ENCODE peak calls at places on chromosomes 7 and 10, in five cellular contexts. One of them, this sample, is unnamed.

GRCh38 chr7:32587431-32587948 is 92.2 kb downstream of the AVL9 start:
- DNase-seq in HFFc6: peak; percentile 69
- DNase-seq in neural crest cell: no peak
- DNase-seq in sigmoid colon: no peak
- DNase-seq in HFF-Myc: peak; percentile 59
- DNase-seq in this sample: no peak

GRCh38 chr7:3000566-3000965 is 43.1 kb downstream of the CARD11 start:
- DNase-seq in HFFc6: no peak
- DNase-seq in neural crest cell: no peak
- DNase-seq in sigmoid colon: peak; percentile 25
- DNase-seq in HFF-Myc: no peak
- DNase-seq in this sample: no peak

GRCh38 chr10:136465-136762 is 1.2 kb downstream of the ZMYND11 start:
- DNase-seq in HFFc6: no peak
- DNase-seq in neural crest cell: no peak
- DNase-seq in sigmoid colon: no peak
- DNase-seq in HFF-Myc: no peak
- DNase-seq in this sample: no peak

GRCh38 chr7:143367972-143368371 is 5.5 kb upstream of the FAM131B start:
- DNase-seq in HFFc6: peak; percentile 41
- DNase-seq in neural crest cell: no peak
- DNase-seq in sigmoid colon: peak; percentile 85
- DNase-seq in HFF-Myc: no peak
- DNase-seq in this sample: no peak

GRCh38 chr10:79488303-79488702 is 24.0 kb upstream of the EIF5AL1 start:
- DNase-seq in HFFc6: peak; percentile 87
- DNase-seq in neural crest cell: no peak
- DNase-seq in sigmoid colon: peak; percentile 93
- DNase-seq in HFF-Myc: peak; percentile 77
- DNase-seq in this sample: no peak

GRCh38 chr7:17311952-17312351 is 13.5 kb downstream of the AHR start:
- DNase-seq in HFFc6: no peak
- DNase-seq in neural crest cell: no peak
- DNase-seq in sigmoid colon: no peak
- DNase-seq in HFF-Myc: no peak
- DNase-seq in this sample: no peak

GRCh38 chr7:94206295-94206694 is 188.4 kb upstream of the COL1A2 start:
- DNase-seq in HFFc6: no peak
- DNase-seq in neural crest cell: no peak
- DNase-seq in sigmoid colon: no peak
- DNase-seq in HFF-Myc: no peak
- DNase-seq in this sample: no peak

GRCh38 chr10:97960269-97960869 is 70.1 kb downstream of the CRTAC1 start:
- DNase-seq in HFFc6: no peak
- DNase-seq in neural crest cell: no peak
- DNase-seq in sigmoid colon: no peak
- DNase-seq in HFF-Myc: no peak
- DNase-seq in this sample: no peak

GRCh38 chr7:25427721-25428120 is 199.4 kb upstream of the NPVF start:
- DNase-seq in HFFc6: no peak
- DNase-seq in neural crest cell: no peak
- DNase-seq in sigmoid colon: no peak
- DNase-seq in HFF-Myc: no peak
- DNase-seq in this sample: no peak

GRCh38 chr10:72425133-72425532 is 70.4 kb upstream of the DNAJB12 start:
- DNase-seq in HFFc6: no peak
- DNase-seq in neural crest cell: no peak
- DNase-seq in sigmoid colon: no peak
- DNase-seq in HFF-Myc: no peak
- DNase-seq in this sample: no peak

GRCh38 chr10:32379314-32379949 is 32.5 kb upstream of the EPC1 start:
- DNase-seq in HFFc6: peak; percentile 55
- DNase-seq in neural crest cell: no peak
- DNase-seq in sigmoid colon: no peak
- DNase-seq in HFF-Myc: peak; percentile 30
- DNase-seq in this sample: no peak

GRCh38 chr10:45420453-45421192 is 46.6 kb downstream of the ALOX5 start:
- DNase-seq in HFFc6: peak; percentile 9
- DNase-seq in neural crest cell: no peak
- DNase-seq in sigmoid colon: peak; percentile 89
- DNase-seq in HFF-Myc: peak; percentile 41
- DNase-seq in this sample: no peak

GRCh38 chr10:69801434-69802315 is at the start of gene COL13A1:
- DNase-seq in HFFc6: peak; percentile 60
- DNase-seq in neural crest cell: peak; percentile 46
- DNase-seq in sigmoid colon: no peak
- DNase-seq in HFF-Myc: peak; percentile 43
- DNase-seq in this sample: no peak

GRCh38 chr10:58152698-58153263 is 114.9 kb downstream of the IPMK start:
- DNase-seq in HFFc6: peak; percentile 54
- DNase-seq in neural crest cell: peak; percentile 47
- DNase-seq in sigmoid colon: no peak
- DNase-seq in HFF-Myc: peak; percentile 58
- DNase-seq in this sample: no peak

GRCh38 chr7:45874408-45875131 is 1.7 kb upstream of the CCDC201 start:
- DNase-seq in HFFc6: peak; percentile 89
- DNase-seq in neural crest cell: no peak
- DNase-seq in sigmoid colon: no peak
- DNase-seq in HFF-Myc: peak; percentile 29
- DNase-seq in this sample: no peak

GRCh38 chr10:27542812-27543211 is 38.7 kb downstream of the RAB18 start:
- DNase-seq in HFFc6: peak; percentile 49
- DNase-seq in neural crest cell: no peak
- DNase-seq in sigmoid colon: no peak
- DNase-seq in HFF-Myc: no peak
- DNase-seq in this sample: no peak

GRCh38 chr10:121532465-121532864 is 65.8 kb downstream of the FGFR2 start:
- DNase-seq in HFFc6: no peak
- DNase-seq in neural crest cell: no peak
- DNase-seq in sigmoid colon: no peak
- DNase-seq in HFF-Myc: no peak
- DNase-seq in this sample: no peak

GRCh38 chr7:140060788-140061606 is 1.8 kb downstream of the PARP12 start:
- DNase-seq in HFFc6: no peak
- DNase-seq in neural crest cell: no peak
- DNase-seq in sigmoid colon: peak; percentile 74
- DNase-seq in HFF-Myc: no peak
- DNase-seq in this sample: no peak

GRCh38 chr7:141402277-141402996 is 148.8 kb upstream of the AGK start:
- DNase-seq in HFFc6: no peak
- DNase-seq in neural crest cell: no peak
- DNase-seq in sigmoid colon: no peak
- DNase-seq in HFF-Myc: no peak
- DNase-seq in this sample: no peak

GRCh38 chr10:75367098-75367497 is 34.5 kb downstream of the ZNF503 start:
- DNase-seq in HFFc6: no peak
- DNase-seq in neural crest cell: no peak
- DNase-seq in sigmoid colon: no peak
- DNase-seq in HFF-Myc: no peak
- DNase-seq in this sample: no peak

GRCh38 chr10:31698169-31698890 is 230.3 kb downstream of the ARHGAP12 start:
- DNase-seq in HFFc6: peak; percentile 74
- DNase-seq in neural crest cell: no peak
- DNase-seq in sigmoid colon: peak; percentile 92
- DNase-seq in HFF-Myc: no peak
- DNase-seq in this sample: no peak

GRCh38 chr7:90455163-90456030 is 14.0 kb upstream of the PTTG1IP2 start:
- DNase-seq in HFFc6: peak; percentile 51
- DNase-seq in neural crest cell: no peak
- DNase-seq in sigmoid colon: no peak
- DNase-seq in HFF-Myc: peak; percentile 41
- DNase-seq in this sample: no peak

GRCh38 chr7:117808910-117809705 is 64.1 kb downstream of the CTTNBP2 start:
- DNase-seq in HFFc6: no peak
- DNase-seq in neural crest cell: no peak
- DNase-seq in sigmoid colon: no peak
- DNase-seq in HFF-Myc: no peak
- DNase-seq in this sample: no peak

GRCh38 chr7:43577485-43577951 is 5.4 kb upstream of the STK17A start:
- DNase-seq in HFFc6: no peak
- DNase-seq in neural crest cell: no peak
- DNase-seq in sigmoid colon: no peak
- DNase-seq in HFF-Myc: peak; percentile 49
- DNase-seq in this sample: no peak

GRCh38 chr10:63977329-63977923 is 456.2 kb downstream of the REEP3 start:
- DNase-seq in HFFc6: peak; percentile 7
- DNase-seq in neural crest cell: peak; percentile 41
- DNase-seq in sigmoid colon: no peak
- DNase-seq in HFF-Myc: no peak
- DNase-seq in this sample: no peak

GRCh38 chr10:29181936-29182335 is 106.9 kb upstream of the LYZL1 start:
- DNase-seq in HFFc6: no peak
- DNase-seq in neural crest cell: no peak
- DNase-seq in sigmoid colon: no peak
- DNase-seq in HFF-Myc: no peak
- DNase-seq in this sample: no peak

GRCh38 chr10:29646960-29647431 is 12.2 kb upstream of the SVIL start:
- DNase-seq in HFFc6: no peak
- DNase-seq in neural crest cell: no peak
- DNase-seq in sigmoid colon: peak; percentile 77
- DNase-seq in HFF-Myc: no peak
- DNase-seq in this sample: no peak

GRCh38 chr10:126376956-126377355 is 11.3 kb downstream of the ADAM12 start:
- DNase-seq in HFFc6: peak; percentile 61
- DNase-seq in neural crest cell: no peak
- DNase-seq in sigmoid colon: no peak
- DNase-seq in HFF-Myc: no peak
- DNase-seq in this sample: no peak

GRCh38 chr10:9302142-9302746 is 1247.8 kb downstream of the GATA3 start:
- DNase-seq in HFFc6: peak; percentile 49
- DNase-seq in neural crest cell: no peak
- DNase-seq in sigmoid colon: no peak
- DNase-seq in HFF-Myc: peak; percentile 29
- DNase-seq in this sample: no peak
- TF ChIP-seq CTCF in HFFc6: peak; percentile 80
- TF ChIP-seq CTCF in neural crest cell: peak; percentile 80
- TF ChIP-seq CTCF in sigmoid colon: peak; percentile 18
- TF ChIP-seq CTCF in HFF-Myc: no peak
- TF ChIP-seq CTCF in this sample: peak; percentile 69

DNA sequence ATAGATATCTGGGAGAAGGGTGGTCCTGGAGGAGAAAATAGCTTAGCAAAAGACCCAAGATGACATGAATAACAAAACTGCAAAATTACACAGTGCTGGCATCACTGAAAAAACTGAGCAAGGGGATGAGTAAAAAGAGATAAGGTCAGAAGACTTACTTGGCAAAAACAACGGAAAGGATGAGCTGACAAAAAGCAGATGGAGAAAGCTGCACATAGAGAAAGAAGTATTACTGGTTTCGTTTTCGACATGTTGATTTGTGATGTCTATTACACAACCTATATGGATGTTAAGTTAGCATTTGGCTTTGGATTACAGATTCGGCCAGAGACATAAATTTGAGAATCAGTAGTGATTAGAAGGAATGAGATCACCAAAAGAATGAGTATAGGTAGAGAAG is 132.1 kb downstream of the MACC1 start:
- DNase-seq in HFFc6: no peak
- DNase-seq in neural crest cell: no peak
- DNase-seq in sigmoid colon: no peak
- DNase-seq in HFF-Myc: no peak
- DNase-seq in this sample: no peak
- TF ChIP-seq CTCF in HFFc6: no peak
- TF ChIP-seq CTCF in neural crest cell: no peak
- TF ChIP-seq CTCF in sigmoid colon: no peak
- TF ChIP-seq CTCF in HFF-Myc: no peak
- TF ChIP-seq CTCF in this sample: no peak

GRCh38 chr10:128629111-128630096 is 503.2 kb upstream of the MKI67 start:
- DNase-seq in HFFc6: no peak
- DNase-seq in neural crest cell: no peak
- DNase-seq in sigmoid colon: no peak
- DNase-seq in HFF-Myc: no peak
- DNase-seq in this sample: no peak

GRCh38 chr10:128631801-128632241 is 505.6 kb upstream of the MKI67 start:
- DNase-seq in HFFc6: no peak
- DNase-seq in neural crest cell: no peak
- DNase-seq in sigmoid colon: no peak
- DNase-seq in HFF-Myc: no peak
- DNase-seq in this sample: no peak

GRCh38 chr10:128630787-128631252 is 504.6 kb upstream of the MKI67 start:
- DNase-seq in HFFc6: no peak
- DNase-seq in neural crest cell: no peak
- DNase-seq in sigmoid colon: no peak
- DNase-seq in HFF-Myc: no peak
- DNase-seq in this sample: no peak

GRCh38 chr10:128632694-128633093 is 506.5 kb upstream of the MKI67 start:
- DNase-seq in HFFc6: no peak
- DNase-seq in neural crest cell: no peak
- DNase-seq in sigmoid colon: no peak
- DNase-seq in HFF-Myc: no peak
- DNase-seq in this sample: no peak

GRCh38 chr10:128633864-128634541 is 507.8 kb upstream of the MKI67 start:
- DNase-seq in HFFc6: no peak
- DNase-seq in neural crest cell: no peak
- DNase-seq in sigmoid colon: no peak
- DNase-seq in HFF-Myc: no peak
- DNase-seq in this sample: no peak
- TF ChIP-seq CTCF in HFFc6: no peak
- TF ChIP-seq CTCF in neural crest cell: peak; percentile 30
- TF ChIP-seq CTCF in sigmoid colon: no peak
- TF ChIP-seq CTCF in HFF-Myc: no peak
- TF ChIP-seq CTCF in this sample: no peak

GRCh38 chr7:27656724-27657123 is 6.0 kb downstream of the HIBADH start:
- DNase-seq in HFFc6: no peak
- DNase-seq in neural crest cell: no peak
- DNase-seq in sigmoid colon: no peak
- DNase-seq in HFF-Myc: no peak
- DNase-seq in this sample: no peak

GRCh38 chr7:27663989-27664331 is 1.3 kb upstream of the HIBADH start:
- DNase-seq in HFFc6: no peak
- DNase-seq in neural crest cell: no peak
- DNase-seq in sigmoid colon: no peak
- DNase-seq in HFF-Myc: no peak
- DNase-seq in this sample: no peak

GRCh38 chr7:27662490-27663205 is at the start of gene HIBADH:
- DNase-seq in HFFc6: peak; percentile 100
- DNase-seq in neural crest cell: peak; percentile 86
- DNase-seq in sigmoid colon: peak; percentile 100
- DNase-seq in HFF-Myc: peak; percentile 98
- DNase-seq in this sample: peak; percentile 91

DNA sequence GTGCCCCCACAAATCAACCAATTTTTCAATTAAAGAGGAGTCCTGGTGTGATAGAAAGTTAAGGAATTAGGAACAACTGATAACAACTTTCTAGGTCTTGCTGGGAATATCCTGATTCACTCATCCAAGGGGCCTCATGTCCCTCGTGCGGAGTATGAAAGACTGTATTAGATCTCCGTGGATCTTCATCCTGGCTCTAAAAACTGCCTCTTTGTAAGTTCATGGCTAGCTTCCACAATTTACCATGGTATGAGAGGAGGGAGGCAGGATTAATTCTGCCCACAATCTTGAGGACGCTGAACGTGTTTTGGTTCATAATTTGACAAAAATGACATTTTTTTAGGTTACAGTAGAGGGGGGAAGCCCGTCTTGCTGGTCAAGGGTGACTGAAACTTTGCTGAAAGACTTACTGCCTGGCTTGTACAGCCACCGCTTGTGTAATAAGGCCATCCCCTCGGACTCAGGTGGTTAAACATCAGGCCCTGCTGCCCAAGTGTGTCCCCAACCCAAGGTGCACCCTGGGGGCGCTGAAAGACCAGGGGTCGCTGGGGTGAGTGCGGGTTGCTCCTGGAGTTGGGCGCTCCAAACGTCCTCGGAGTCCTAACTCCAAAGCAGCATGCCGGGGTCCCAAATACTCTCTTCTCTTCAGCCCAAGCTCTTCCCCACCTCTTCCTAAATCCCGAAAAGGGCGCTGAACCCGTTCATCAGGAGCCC is 750 bp downstream of the HIBADH start:
- DNase-seq in HFFc6: no peak
- DNase-seq in neural crest cell: peak; percentile 9
- DNase-seq in sigmoid colon: peak; percentile 72
- DNase-seq in HFF-Myc: no peak
- DNase-seq in this sample: no peak
- TF ChIP-seq CTCF in HFFc6: no peak
- TF ChIP-seq CTCF in neural crest cell: no peak
- TF ChIP-seq CTCF in sigmoid colon: no peak
- TF ChIP-seq CTCF in HFF-Myc: no peak
- TF ChIP-seq CTCF in this sample: peak; percentile 5

This sample was measured in mesothelial cell of epicardium.